ENCODE peak calls at places on chromosomes 5 and 9, in four cellular contexts. One of them, this sample, is unnamed.

GRCh38 chr5:155027993-155028629 is 14.6 kb downstream of the KIF4B start:
- DNase-seq in WTC11: no peak
- DNase-seq in K562: peak; percentile 14
- DNase-seq in HepG2: peak; percentile 52
- DNase-seq in this sample: no peak

GRCh38 chr5:149212203-149212951 is 59.3 kb upstream of the AFAP1L1 start:
- DNase-seq in WTC11: no peak
- DNase-seq in K562: no peak
- DNase-seq in HepG2: no peak
- DNase-seq in this sample: no peak

GRCh38 chr9:5095795-5096194 is 89.6 kb downstream of the INSL6 start:
- DNase-seq in WTC11: no peak
- DNase-seq in K562: no peak
- DNase-seq in HepG2: no peak
- DNase-seq in this sample: no peak

GRCh38 chr5:141186897-141187512 is at the start of gene PCDHB9:
- DNase-seq in HepG2: peak; percentile 17
- DNase-seq in K562: peak; percentile 37
- DNase-seq in WTC11: peak; percentile 71
- DNase-seq in this sample: no peak

GRCh38 chr5:56128166-56128565 is 105.0 kb downstream of the ANKRD55 start:
- DNase-seq in WTC11: no peak
- DNase-seq in K562: no peak
- DNase-seq in HepG2: no peak
- DNase-seq in this sample: no peak

GRCh38 chr5:93579561-93580386 is 1.2 kb downstream of the NR2F1-AS1 start:
- DNase-seq in WTC11: peak; percentile 55
- DNase-seq in K562: no peak
- DNase-seq in HepG2: no peak
- DNase-seq in this sample: no peak

GRCh38 chr5:124905756-124906155 is 159.3 kb upstream of the ZNF608 start:
- DNase-seq in WTC11: no peak
- DNase-seq in K562: no peak
- DNase-seq in HepG2: no peak
- DNase-seq in this sample: no peak

GRCh38 chr9:34517185-34517584 is 5.6 kb downstream of the ENHO start:
- DNase-seq in K562: no peak
- DNase-seq in HepG2: no peak
- DNase-seq in WTC11: no peak
- DNase-seq in this sample: no peak

GRCh38 chr5:112757468-112758208 is 20.0 kb downstream of the APC start:
- DNase-seq in K562: peak; percentile 68
- DNase-seq in HepG2: peak; percentile 61
- DNase-seq in WTC11: no peak
- DNase-seq in this sample: peak; percentile 31

GRCh38 chr5:86968311-86968753 is 299.4 kb upstream of the RASA1 start:
- DNase-seq in WTC11: no peak
- DNase-seq in HepG2: peak; percentile 20
- DNase-seq in K562: peak; percentile 10
- DNase-seq in this sample: no peak

GRCh38 chr5:66248874-66249273 is 104.8 kb downstream of the SREK1 start:
- DNase-seq in K562: no peak
- DNase-seq in HepG2: no peak
- DNase-seq in WTC11: no peak
- DNase-seq in this sample: no peak

GRCh38 chr5:94672746-94673145 is 54.3 kb downstream of the SLF1 start:
- DNase-seq in K562: no peak
- DNase-seq in HepG2: no peak
- DNase-seq in WTC11: no peak
- DNase-seq in this sample: no peak

GRCh38 chr9:93960221-93960970 is 5.2 kb upstream of the BARX1 start:
- DNase-seq in K562: no peak
- DNase-seq in WTC11: peak; percentile 59
- DNase-seq in HepG2: no peak
- DNase-seq in this sample: no peak

GRCh38 chr5:4036861-4037260 is 441.2 kb downstream of the IRX1 start:
- DNase-seq in HepG2: no peak
- DNase-seq in WTC11: no peak
- DNase-seq in K562: no peak
- DNase-seq in this sample: no peak

GRCh38 chr5:59034498-59035186 is 451.8 kb downstream of the RAB3C start:
- DNase-seq in K562: peak; percentile 10
- DNase-seq in HepG2: no peak
- DNase-seq in WTC11: no peak
- DNase-seq in this sample: no peak

GRCh38 chr5:38104497-38105230 is 153.7 kb upstream of the EGFLAM start:
- DNase-seq in HepG2: peak; percentile 99
- DNase-seq in K562: no peak
- DNase-seq in WTC11: peak; percentile 38
- DNase-seq in this sample: no peak

GRCh38 chr5:93829346-93829745 is 87.9 kb upstream of the POU5F2 start:
- DNase-seq in WTC11: no peak
- DNase-seq in HepG2: no peak
- DNase-seq in K562: no peak
- DNase-seq in this sample: no peak

GRCh38 chr9:135288941-135289534 is 190.5 kb upstream of the PPP1R26 start:
- DNase-seq in WTC11: no peak
- DNase-seq in K562: no peak
- DNase-seq in HepG2: no peak
- DNase-seq in this sample: no peak

GRCh38 chr5:91219803-91220371 is 163.2 kb downstream of the ARRDC3 start:
- DNase-seq in HepG2: no peak
- DNase-seq in K562: peak; percentile 42
- DNase-seq in WTC11: no peak
- DNase-seq in this sample: no peak

GRCh38 chr5:62718368-62718767 is 139.7 kb downstream of the LRRC70 start:
- DNase-seq in HepG2: no peak
- DNase-seq in WTC11: peak; percentile 16
- DNase-seq in K562: no peak
- DNase-seq in this sample: no peak

GRCh38 chr5:178385472-178385853 is 152.9 kb upstream of the PHYKPL start:
- DNase-seq in HepG2: no peak
- DNase-seq in WTC11: peak; percentile 10
- DNase-seq in K562: no peak
- DNase-seq in this sample: no peak

GRCh38 chr5:106380736-106381135 is 1290.0 kb downstream of the EFNA5 start:
- DNase-seq in K562: no peak
- DNase-seq in HepG2: no peak
- DNase-seq in WTC11: no peak
- DNase-seq in this sample: no peak

GRCh38 chr9:110691002-110691549 is 22.5 kb downstream of the MUSK start:
- DNase-seq in K562: peak; percentile 33
- DNase-seq in WTC11: no peak
- DNase-seq in HepG2: peak; percentile 18
- DNase-seq in this sample: no peak

GRCh38 chr5:59525957-59526356 is 367.6 kb downstream of the PDE4D start:
- DNase-seq in WTC11: no peak
- DNase-seq in K562: no peak
- DNase-seq in HepG2: peak; percentile 27
- DNase-seq in this sample: no peak

GRCh38 chr9:99680191-99680590 is 141.5 kb upstream of the NR4A3 start:
- DNase-seq in K562: no peak
- DNase-seq in WTC11: no peak
- DNase-seq in HepG2: no peak
- DNase-seq in this sample: no peak

GRCh38 chr5:178287091-178287790 is 54.6 kb upstream of the PHYKPL start:
- DNase-seq in K562: no peak
- DNase-seq in WTC11: no peak
- DNase-seq in HepG2: no peak
- DNase-seq in this sample: no peak

GRCh38 chr9:98532147-98532546 is 176.6 kb downstream of the GABBR2 start:
- DNase-seq in K562: no peak
- DNase-seq in WTC11: no peak
- DNase-seq in HepG2: no peak
- DNase-seq in this sample: no peak

GRCh38 chr9:98532574-98532973 is 176.2 kb downstream of the GABBR2 start:
- DNase-seq in WTC11: no peak
- DNase-seq in K562: no peak
- DNase-seq in HepG2: no peak
- DNase-seq in this sample: no peak

GRCh38 chr9:98530275-98530674 is 178.5 kb downstream of the GABBR2 start:
- DNase-seq in HepG2: no peak
- DNase-seq in K562: no peak
- DNase-seq in WTC11: no peak
- DNase-seq in this sample: no peak

GRCh38 chr9:98529841-98530240 is 178.9 kb downstream of the GABBR2 start:
- DNase-seq in K562: no peak
- DNase-seq in HepG2: no peak
- DNase-seq in WTC11: no peak
- DNase-seq in this sample: no peak

GRCh38 chr9:98530806-98531386 is 177.8 kb downstream of the GABBR2 start:
- DNase-seq in WTC11: no peak
- DNase-seq in K562: no peak
- DNase-seq in HepG2: no peak
- DNase-seq in this sample: no peak
- TF ChIP-seq NR2C2 in WTC11: no peak
- TF ChIP-seq NR2C2 in K562: no peak
- TF ChIP-seq NR2C2 in HepG2: no peak
- TF ChIP-seq NR2C2 in this sample: no peak

DNA sequence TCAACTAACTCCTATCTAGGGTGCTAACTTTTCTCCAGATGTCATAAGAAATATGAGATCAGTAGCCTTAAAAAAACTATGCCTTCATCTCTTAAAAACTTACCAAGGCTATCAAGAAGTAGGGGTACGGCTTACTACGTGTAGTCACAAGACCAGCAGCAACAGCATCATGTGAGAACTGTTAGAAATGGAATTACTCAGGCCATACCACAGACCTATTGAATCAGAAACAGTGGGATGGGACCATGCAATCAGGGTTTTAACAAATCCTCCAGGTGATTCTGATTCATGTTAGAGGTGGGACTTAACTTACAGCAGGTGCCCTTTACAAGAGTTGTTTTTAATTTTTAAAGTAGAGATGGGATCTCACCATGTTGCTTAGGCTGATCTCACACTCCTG is 4.6 kb downstream of the IFNE start:
- DNase-seq in K562: no peak
- DNase-seq in WTC11: no peak
- DNase-seq in HepG2: no peak
- DNase-seq in this sample: no peak
- TF ChIP-seq NR2C2 in K562: no peak
- TF ChIP-seq NR2C2 in WTC11: no peak
- TF ChIP-seq NR2C2 in HepG2: no peak
- TF ChIP-seq NR2C2 in this sample: no peak

GRCh38 chr5:108124591-108124990 is 257.3 kb downstream of the FBXL17 start:
- DNase-seq in WTC11: no peak
- DNase-seq in HepG2: no peak
- DNase-seq in K562: no peak
- DNase-seq in this sample: no peak
- TF ChIP-seq NR2C2 in WTC11: no peak
- TF ChIP-seq NR2C2 in HepG2: no peak
- TF ChIP-seq NR2C2 in K562: no peak
- TF ChIP-seq NR2C2 in this sample: no peak

GRCh38 chr5:172636279-172637050 is 4.6 kb upstream of the NEURL1B start:
- DNase-seq in HepG2: no peak
- DNase-seq in K562: no peak
- DNase-seq in WTC11: no peak
- DNase-seq in this sample: no peak
- TF ChIP-seq NR2C2 in HepG2: no peak
- TF ChIP-seq NR2C2 in K562: no peak
- TF ChIP-seq NR2C2 in WTC11: no peak
- TF ChIP-seq NR2C2 in this sample: no peak

DNA sequence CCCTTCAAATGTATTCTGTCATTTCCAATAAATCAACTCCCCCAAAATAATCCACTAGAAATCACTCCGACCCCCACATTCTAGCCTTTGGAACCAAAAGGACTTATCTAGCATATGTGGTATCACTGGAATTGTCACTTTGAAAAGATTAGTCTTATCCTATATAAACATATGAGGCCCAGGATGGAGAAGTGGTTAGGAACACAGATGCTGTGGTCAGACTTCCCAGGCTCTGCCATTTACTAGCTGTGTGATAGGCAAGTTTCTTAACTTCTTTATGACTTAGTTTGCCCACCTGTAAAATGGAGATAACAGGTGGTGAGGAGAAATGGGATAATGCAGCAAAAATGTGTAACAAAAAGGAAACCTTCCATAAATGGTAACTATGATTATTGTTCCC is 62.0 kb upstream of the GLRX start:
- DNase-seq in WTC11: no peak
- DNase-seq in HepG2: no peak
- DNase-seq in K562: peak; percentile 74
- DNase-seq in this sample: no peak
- TF ChIP-seq NR2C2 in WTC11: no peak
- TF ChIP-seq NR2C2 in HepG2: no peak
- TF ChIP-seq NR2C2 in K562: no peak
- TF ChIP-seq NR2C2 in this sample: no peak

GRCh38 chr9:121662359-121662758 is 10.9 kb downstream of the DAB2IP start:
- DNase-seq in K562: no peak
- DNase-seq in WTC11: no peak
- DNase-seq in HepG2: no peak
- DNase-seq in this sample: no peak
- TF ChIP-seq NR2C2 in K562: no peak
- TF ChIP-seq NR2C2 in WTC11: no peak
- TF ChIP-seq NR2C2 in HepG2: no peak
- TF ChIP-seq NR2C2 in this sample: no peak

GRCh38 chr5:97062046-97062445 is 80.4 kb downstream of the LIX1 start:
- DNase-seq in WTC11: no peak
- DNase-seq in HepG2: no peak
- DNase-seq in K562: no peak
- DNase-seq in this sample: no peak

DNA sequence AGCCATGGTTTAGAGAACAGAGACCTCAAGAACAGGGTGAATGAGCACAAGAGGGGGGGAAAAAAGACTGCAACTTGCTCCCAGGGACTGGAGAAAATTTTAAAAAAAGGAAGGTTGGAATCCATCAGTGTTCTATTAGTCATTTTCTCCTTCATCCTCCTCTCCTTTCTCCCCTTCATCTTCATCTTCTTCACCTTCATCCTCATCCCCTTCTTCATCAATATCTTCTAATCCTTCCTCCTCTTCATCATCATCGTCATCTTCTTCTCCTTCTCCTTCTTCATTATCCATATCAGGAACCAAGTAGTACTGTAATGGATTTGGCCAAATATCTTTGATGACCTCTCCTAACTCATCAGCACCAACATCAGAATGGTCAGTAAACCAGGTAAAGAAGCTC is 86.1 kb downstream of the LIX1 start:
- DNase-seq in WTC11: no peak
- DNase-seq in HepG2: no peak
- DNase-seq in K562: no peak
- DNase-seq in this sample: no peak
- TF ChIP-seq NR2C2 in WTC11: no peak
- TF ChIP-seq NR2C2 in HepG2: no peak
- TF ChIP-seq NR2C2 in K562: no peak
- TF ChIP-seq NR2C2 in this sample: no peak

GRCh38 chr9:137833721-137834613 is 43.6 kb upstream of the CACNA1B start:
- DNase-seq in WTC11: no peak
- DNase-seq in HepG2: no peak
- DNase-seq in K562: no peak
- DNase-seq in this sample: no peak

GRCh38 chr9:137834846-137835546 is 42.6 kb upstream of the CACNA1B start:
- DNase-seq in HepG2: no peak
- DNase-seq in K562: no peak
- DNase-seq in WTC11: no peak
- DNase-seq in this sample: no peak

GRCh38 chr9:137832830-137833590 is 44.6 kb upstream of the CACNA1B start:
- DNase-seq in K562: no peak
- DNase-seq in HepG2: no peak
- DNase-seq in WTC11: no peak
- DNase-seq in this sample: no peak

GRCh38 chr9:137829260-137829996 is 48.2 kb upstream of the CACNA1B start:
- DNase-seq in HepG2: no peak
- DNase-seq in WTC11: no peak
- DNase-seq in K562: no peak
- DNase-seq in this sample: no peak

GRCh38 chr9:137832191-137832700 is 45.3 kb upstream of the CACNA1B start:
- DNase-seq in HepG2: no peak
- DNase-seq in K562: peak; percentile 6
- DNase-seq in WTC11: no peak
- DNase-seq in this sample: no peak
- TF ChIP-seq NR2C2 in HepG2: no peak
- TF ChIP-seq NR2C2 in K562: no peak
- TF ChIP-seq NR2C2 in WTC11: no peak
- TF ChIP-seq NR2C2 in this sample: no peak